ENCODE peak calls at places on chromosomes 2 and 18, in ten cellular contexts. X is H9, M is Karpas-422, Z is fibroblast of lung, N is PC-3, T is OCI-LY7, B is GM23338, H is PC-9, Q is K562, I is HCT116. D is an unnamed sample. For H4K20me1, the result is how much of the 10 kb centered on the place peaks cover.

GRCh38 chr2:167817422-167817821 is 430.0 kb downstream of the STK39 start:
- DNase-seq in X (no peak), M (no peak), Z (no peak), N (no peak), T (no peak), B (no peak), H (no peak), Q (no peak), I (no peak), D (no peak)

GRCh38 chr2:47785986-47786385 is 3.0 kb downstream of the MSH6 start:
- DNase-seq in X (no peak), M (no peak), Z (no peak), N (no peak), T (no peak), B (no peak), H (no peak), Q (no peak), I (no peak), D (no peak)

GRCh38 chr2:112161431-112162145 is 23.4 kb downstream of the FBLN7 start:
- DNase-seq in X (no peak), M (no peak), Z (no peak), N (no peak), T (peak), B (no peak), H (no peak), Q (no peak), I (no peak), D (no peak)

GRCh38 chr2:121530210-121530562 is 494 bp upstream of the RNU4ATAC start:
- DNase-seq in X (peak), M (no peak), Z (peak), N (peak), T (no peak), B (peak), H (peak), Q (peak), I (peak), D (peak)

GRCh38 chr2:71605781-71606241 is 152.4 kb downstream of the DYSF start:
- DNase-seq in X (peak), M (no peak), Z (no peak), N (no peak), T (no peak), B (no peak), H (no peak), Q (no peak), I (no peak), D (no peak)

GRCh38 chr2:177921726-177922125 is 150.9 kb downstream of the PDE11A start:
- DNase-seq in X (no peak), M (no peak), Z (peak), N (no peak), T (no peak), B (no peak), H (no peak), Q (no peak), I (no peak), D (peak)

GRCh38 chr18:44149706-44150105 is 531.0 kb upstream of the SETBP1 start:
- DNase-seq in X (no peak), M (no peak), Z (peak), N (peak), T (no peak), B (no peak), H (peak), Q (no peak), I (no peak), D (peak)

GRCh38 chr2:209771474-209772292 is at the start of gene UNC80:
- DNase-seq in X (peak), M (no peak), Z (peak), N (peak), T (no peak), B (peak), H (no peak), Q (peak), I (no peak), D (peak)

GRCh38 chr18:58541137-58541788 is 87.6 kb downstream of the ALPK2 start:
- DNase-seq in X (peak), M (peak), Z (peak), N (peak), T (no peak), B (peak), H (no peak), Q (peak), I (peak), D (no peak)

GRCh38 chr2:165070089-165070488 is 114.8 kb upstream of the SLC38A11 start:
- DNase-seq in X (peak), M (no peak), Z (peak), N (no peak), T (no peak), B (peak), H (no peak), Q (no peak), I (no peak), D (no peak)

GRCh38 chr2:208363485-208363884 is 43.1 kb upstream of the PTH2R start:
- DNase-seq in X (no peak), M (no peak), Z (peak), N (peak), T (no peak), B (no peak), H (peak), Q (no peak), I (no peak), D (peak)

GRCh38 chr2:74146929-74147728 is 583 bp downstream of the BOLA3 start:
- DNase-seq in X (no peak), M (peak), Z (peak), N (peak), T (peak), B (peak), H (peak), Q (peak), I (no peak), D (peak)

GRCh38 chr18:49630246-49630699 is 68.4 kb downstream of the LIPG start:
- DNase-seq in X (no peak), M (no peak), Z (no peak), N (no peak), T (no peak), B (no peak), H (peak), Q (no peak), I (no peak), D (no peak)

GRCh38 chr2:234686088-234686890 is 189.4 kb upstream of the ARL4C start:
- DNase-seq in X (peak), M (no peak), Z (peak), N (peak), T (no peak), B (peak), H (peak), Q (no peak), I (no peak), D (peak)

GRCh38 chr2:203814661-203815540 is 52.7 kb upstream of the CTLA4 start:
- DNase-seq in X (peak), M (peak), Z (peak), N (peak), T (peak), B (peak), H (no peak), Q (peak), I (peak), D (peak)

GRCh38 chr18:56188521-56188920 is 449.9 kb downstream of the TXNL1 start:
- DNase-seq in X (no peak), M (no peak), Z (no peak), N (no peak), T (no peak), B (no peak), H (no peak), Q (no peak), I (no peak), D (no peak)

GRCh38 chr2:152611458-152612231 is 105.6 kb downstream of the PRPF40A start:
- DNase-seq in X (no peak), M (peak), Z (peak), N (no peak), T (peak), B (no peak), H (peak), Q (no peak), I (no peak), D (peak)

GRCh38 chr2:26626606-26627005 is 14.6 kb downstream of the CIB4 start:
- DNase-seq in X (no peak), M (no peak), Z (no peak), N (no peak), T (no peak), B (no peak), H (no peak), Q (no peak), I (no peak), D (no peak)

GRCh38 chr2:72933646-72934151 is 16.4 kb downstream of the EMX1 start:
- DNase-seq in X (no peak), M (no peak), Z (no peak), N (no peak), T (no peak), B (no peak), H (no peak), Q (no peak), I (no peak), D (no peak)

GRCh38 chr2:72933207-72933606 is 15.9 kb downstream of the EMX1 start:
- DNase-seq in X (no peak), M (no peak), Z (no peak), N (no peak), T (no peak), B (no peak), H (no peak), Q (no peak), I (no peak), D (no peak)

GRCh38 chr2:72932805-72933204 is 15.5 kb downstream of the EMX1 start:
- DNase-seq in X (no peak), M (no peak), Z (no peak), N (no peak), T (no peak), B (no peak), H (no peak), Q (no peak), I (no peak), D (no peak)

GRCh38 chr2:72931280-72931910 is 14.1 kb downstream of the EMX1 start:
- DNase-seq in X (no peak), M (no peak), Z (peak), N (peak), T (no peak), B (no peak), H (no peak), Q (no peak), I (no peak), D (peak)

DNA sequence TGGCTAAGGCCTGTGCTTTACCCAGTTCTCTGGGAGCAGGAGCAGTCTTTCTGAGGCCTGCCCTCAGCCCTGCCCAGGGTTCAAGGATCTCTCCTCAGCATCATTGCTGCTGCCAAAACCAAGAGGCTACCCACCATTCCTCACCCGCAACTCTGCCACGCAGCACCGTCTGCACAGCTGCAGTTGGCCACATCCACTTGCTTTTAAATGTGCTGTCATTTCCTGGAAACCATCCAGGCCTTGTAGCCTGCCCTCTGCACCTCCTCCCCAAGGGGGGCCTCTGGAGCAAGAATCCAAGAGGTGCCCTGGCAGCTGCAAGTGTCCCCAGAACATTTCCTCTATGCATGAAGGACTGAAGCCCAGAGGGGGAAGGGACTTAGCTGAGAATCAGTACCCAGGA is 14.7 kb downstream of the EMX1 start:
- DNase-seq in X (no peak), M (no peak), Z (peak), N (peak), T (no peak), B (no peak), H (no peak), Q (no peak), I (no peak), D (peak)
- H3K4me2 ChIP-seq in X (no peak), M (no peak), Z (no peak), N (no peak), T (no peak), B (no peak), H (no peak), Q (no peak), I (peak), D (peak)

GRCh38 chr2:98472132-98472650 is 27.5 kb downstream of the INPP4A start:
- DNase-seq in X (no peak), M (no peak), Z (no peak), N (no peak), T (no peak), B (no peak), H (no peak), Q (peak), I (no peak), D (no peak)

GRCh38 chr2:98470851-98471255 is 26.2 kb downstream of the INPP4A start:
- DNase-seq in X (no peak), M (no peak), Z (no peak), N (no peak), T (no peak), B (no peak), H (no peak), Q (no peak), I (no peak), D (no peak)

GRCh38 chr2:98469862-98470544 is 25.3 kb downstream of the INPP4A start:
- DNase-seq in X (no peak), M (no peak), Z (no peak), N (no peak), T (no peak), B (no peak), H (no peak), Q (no peak), I (no peak), D (no peak)

GRCh38 chr2:98472961-98473746 is 28.5 kb downstream of the INPP4A start:
- DNase-seq in X (no peak), M (no peak), Z (no peak), N (no peak), T (no peak), B (no peak), H (no peak), Q (no peak), I (no peak), D (no peak)

GRCh38 chr2:98471402-98472131 is 26.9 kb downstream of the INPP4A start:
- DNase-seq in X (no peak), M (no peak), Z (no peak), N (no peak), T (no peak), B (no peak), H (no peak), Q (no peak), I (no peak), D (no peak)
- H4K20me1 ChIP-seq in X (under half), M (under half), Z (under half), N (under half), T (under half), B (under half), H (under half), Q (under half), I (under half), D (half or more)

GRCh38 chr2:160582481-160583161 is 89.0 kb upstream of the RBMS1 start:
- DNase-seq in X (no peak), M (no peak), Z (peak), N (peak), T (no peak), B (peak), H (peak), Q (no peak), I (no peak), D (peak)

GRCh38 chr2:160581448-160581847 is 87.8 kb upstream of the RBMS1 start:
- DNase-seq in X (peak), M (peak), Z (no peak), N (no peak), T (no peak), B (peak), H (no peak), Q (no peak), I (no peak), D (no peak)

GRCh38 chr2:160583823-160584537 is 90.4 kb upstream of the RBMS1 start:
- DNase-seq in X (no peak), M (no peak), Z (no peak), N (no peak), T (no peak), B (peak), H (no peak), Q (no peak), I (no peak), D (no peak)

GRCh38 chr2:160584972-160585494 is 91.4 kb upstream of the RBMS1 start:
- DNase-seq in X (no peak), M (no peak), Z (peak), N (no peak), T (no peak), B (no peak), H (no peak), Q (no peak), I (no peak), D (peak)

GRCh38 chr2:160583162-160583522 is 89.5 kb upstream of the RBMS1 start:
- DNase-seq in X (no peak), M (no peak), Z (peak), N (peak), T (no peak), B (no peak), H (peak), Q (no peak), I (no peak), D (peak)
- H3K4me2 ChIP-seq in X (no peak), M (no peak), Z (no peak), N (peak), T (no peak), B (peak), H (peak), Q (no peak), I (no peak), D (peak)

GRCh38 chr18:21454725-21455124 is 145.8 kb downstream of the ESCO1 start:
- DNase-seq in X (no peak), M (no peak), Z (no peak), N (no peak), T (no peak), B (peak), H (no peak), Q (no peak), I (no peak), D (no peak)

GRCh38 chr18:21452808-21453511 is 147.5 kb downstream of the ESCO1 start:
- DNase-seq in X (no peak), M (no peak), Z (no peak), N (no peak), T (no peak), B (no peak), H (no peak), Q (no peak), I (no peak), D (no peak)

GRCh38 chr18:21450913-21451312 is 149.6 kb downstream of the ESCO1 start:
- DNase-seq in X (no peak), M (no peak), Z (peak), N (peak), T (no peak), B (no peak), H (no peak), Q (no peak), I (no peak), D (peak)

GRCh38 chr18:21452381-21452780 is 148.1 kb downstream of the ESCO1 start:
- DNase-seq in X (no peak), M (no peak), Z (peak), N (no peak), T (no peak), B (no peak), H (no peak), Q (no peak), I (no peak), D (no peak)

DNA sequence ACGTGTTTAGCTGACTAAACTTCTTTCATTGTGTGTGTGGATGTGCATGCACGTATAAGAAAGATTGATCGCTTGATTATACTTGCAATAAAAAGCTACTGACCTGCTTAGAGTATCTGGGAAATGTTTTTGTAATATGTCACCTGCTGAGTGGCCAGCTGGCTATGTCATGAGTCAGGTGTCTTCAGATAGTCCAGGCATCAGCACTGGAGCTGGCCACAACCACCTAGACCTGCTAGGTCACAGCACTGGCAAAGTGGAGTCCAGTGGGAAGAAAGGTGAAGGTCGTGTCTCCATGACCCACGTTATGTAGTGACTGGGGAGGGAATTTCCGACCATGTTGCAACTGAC is 147.0 kb downstream of the ESCO1 start:
- DNase-seq in X (no peak), M (no peak), Z (peak), N (peak), T (no peak), B (no peak), H (peak), Q (no peak), I (no peak), D (peak)
- H4K20me1 ChIP-seq in X (under half), M (under half), Z (under half), N (under half), T (under half), B (under half), H (under half), Q (under half), I (under half), D (under half)

DNA sequence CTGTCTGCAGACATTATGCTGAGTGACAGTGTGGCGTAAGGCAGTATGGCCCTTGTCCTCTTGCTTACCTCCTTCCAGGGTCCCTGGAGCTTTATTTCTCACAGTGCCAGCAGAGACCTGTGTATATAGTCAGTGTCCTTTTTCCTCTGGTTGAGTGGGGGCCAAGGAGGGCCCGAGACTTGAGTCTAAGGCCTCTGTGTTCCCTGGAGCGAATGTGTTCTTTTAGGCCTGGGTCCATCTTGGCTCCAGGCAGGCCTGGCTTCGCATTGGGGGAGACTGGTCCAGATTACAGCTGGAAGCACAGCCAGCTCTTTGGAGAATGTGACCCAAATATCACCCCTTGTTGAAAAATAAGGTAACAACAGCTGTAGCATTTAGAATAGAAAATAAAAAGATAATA is 4.9 kb downstream of the VAMP5 start:
- DNase-seq in X (no peak), M (no peak), Z (no peak), N (no peak), T (no peak), B (no peak), H (no peak), Q (no peak), I (no peak), D (no peak)
- H3K4me2 ChIP-seq in X (no peak), M (no peak), Z (no peak), N (no peak), T (no peak), B (no peak), H (no peak), Q (no peak), I (no peak), D (no peak)

D was measured in astrocyte.